ENCODE peak calls at places on chromosomes 1 and 21, in ten cellular contexts. A is NCI-H774; U is stomach; R is adipocyte; X is stimulated activated CD8-positive, alpha-beta memory T cell treated with anti-CD3 and anti-CD28 coated beads, Interleukin-7, amount 100 ng/mL, for 1 hour; E is H7; M is ACHN; I is activated B cell treated with CpG ODN at 0.5 μM for 24 hours; G is ecto neural progenitor cell; W is activated T-helper 1 cell treated with anti-CD3 and anti-CD28 coated beads, Interleukin-2, amount 50 U/mL, for 16 hours. S is an unnamed sample.

GRCh38 chr1:36458910-36459309 is 5.3 kb downstream of the MRPS15 start:
- DNase-seq in A (no peak), U (no peak), R (no peak), X (no peak), E (no peak), M (no peak), I (no peak), G (no peak), W (no peak), S (no peak)

GRCh38 chr1:29044010-29044409 is 79.7 kb downstream of the TMEM200B start:
- DNase-seq in A (no peak), U (no peak), R (no peak), X (no peak), E (no peak), M (no peak), I (no peak), G (no peak), W (no peak), S (no peak)

GRCh38 chr1:28099050-28099769 is 10.8 kb upstream of the EYA3 start:
- DNase-seq in A (no peak), U (no peak), R (no peak), X (no peak), E (no peak), M (no peak), I (no peak), G (no peak), W (no peak), S (no peak)

GRCh38 chr21:19198801-19199200 is 795.2 kb upstream of the TMPRSS15 start:
- DNase-seq in A (no peak), U (no peak), R (no peak), X (no peak), E (no peak), M (peak; percentile 55), I (no peak), G (no peak), W (no peak), S (no peak)

GRCh38 chr1:11158720-11159321 is 30.3 kb upstream of the ANGPTL7 start:
- DNase-seq in A (no peak), U (no peak), R (peak; percentile 95), X (no peak), E (no peak), M (no peak), I (no peak), G (no peak), W (no peak), S (peak; percentile 92)

GRCh38 chr1:98929456-98929855 is 75.2 kb downstream of the PLPPR5 start:
- DNase-seq in A (no peak), U (no peak), R (no peak), X (no peak), E (no peak), M (no peak), I (no peak), G (no peak), W (no peak), S (no peak)

GRCh38 chr21:32826317-32827167 is 55.0 kb upstream of the PAXBP1 start:
- DNase-seq in A (no peak), U (no peak), R (peak; percentile 60), X (no peak), E (peak; percentile 66), M (peak; percentile 58), I (no peak), G (peak; percentile 51), W (no peak), S (peak; percentile 55)

GRCh38 chr1:71593523-71593922 is 512.7 kb upstream of the ZRANB2 start:
- DNase-seq in A (no peak), U (no peak), R (no peak), X (no peak), E (no peak), M (peak; percentile 5), I (no peak), G (no peak), W (no peak), S (peak; percentile 18)